ENCODE peak calls at places on chromosomes 12 and 14, in nine cellular contexts. S is pancreas, O is HepG2, Y is K562, D is DND-41, X is fibroblast of lung, I is left lung, L is IMR-90, G is spleen. M is an unnamed sample.
A peak's percentile ranks its signal among the peaks of the same experiment; 100 is the strongest.

GRCh38 chr14:102928412-102929348 is 6.2 kb downstream of the AMN start:
- DNase-seq in S (peak; percentile 43), O (no peak), Y (no peak), D (peak; percentile 85), X (peak; percentile 30), I (peak; percentile 86), L (peak; percentile 5), G (peak; percentile 94), M (peak; percentile 82)

GRCh38 chr12:98939350-98939749 is 294.3 kb downstream of the APAF1 start:
- DNase-seq in S (no peak), O (peak; percentile 2), Y (no peak), D (no peak), X (peak; percentile 63), I (no peak), L (peak; percentile 20), G (no peak), M (no peak)

GRCh38 chr12:102021540-102022246 is 40.1 kb downstream of the WASHC3 start:
- DNase-seq in S (no peak), O (no peak), Y (no peak), D (no peak), X (no peak), I (no peak), L (no peak), G (no peak), M (no peak)

GRCh38 chr12:85828576-85828975 is 7.6 kb downstream of the RASSF9 start:
- DNase-seq in S (no peak), O (no peak), Y (no peak), D (no peak), X (peak; percentile 78), I (no peak), L (no peak), G (no peak), M (no peak)

GRCh38 chr14:54503476-54503875 is 6.2 kb upstream of the CGRRF1 start:
- DNase-seq in S (no peak), O (peak; percentile 64), Y (no peak), D (no peak), X (peak; percentile 55), I (no peak), L (peak; percentile 47), G (no peak), M (no peak)

GRCh38 chr14:104792101-104792884 is 3.3 kb downstream of the AKT1 start:
- DNase-seq in S (peak; percentile 78), O (no peak), Y (no peak), D (no peak), X (no peak), I (peak; percentile 81), L (no peak), G (peak; percentile 89), M (no peak)

GRCh38 chr12:50234347-50234746 is 49.0 kb downstream of the LIMA1 start:
- DNase-seq in S (no peak), O (no peak), Y (peak; percentile 45), D (no peak), X (no peak), I (no peak), L (no peak), G (no peak), M (no peak)

GRCh38 chr12:53145383-53145782 is 35.1 kb upstream of the ZNF740 start:
- DNase-seq in S (peak; percentile 33), O (peak; percentile 84), Y (no peak), D (no peak), X (no peak), I (no peak), L (peak; percentile 42), G (no peak), M (no peak)

GRCh38 chr12:121765573-121765972 is 27.9 kb downstream of the RHOF start:
- DNase-seq in S (no peak), O (no peak), Y (peak; percentile 70), D (no peak), X (peak; percentile 94), I (no peak), L (peak; percentile 97), G (no peak), M (no peak)

GRCh38 chr12:28535216-28535615 is 345.0 kb downstream of the CCDC91 start:
- DNase-seq in S (no peak), O (no peak), Y (no peak), D (no peak), X (peak; percentile 72), I (no peak), L (peak; percentile 77), G (no peak), M (no peak)

GRCh38 chr14:34301107-34301734 is 160.8 kb downstream of the SPTSSA start:
- DNase-seq in S (peak; percentile 22), O (peak; percentile 54), Y (peak; percentile 28), D (peak; percentile 49), X (peak; percentile 37), I (no peak), L (peak; percentile 12), G (no peak), M (no peak)

GRCh38 chr12:13337786-13338185 is 141.3 kb downstream of the EMP1 start:
- DNase-seq in S (no peak), O (no peak), Y (no peak), D (no peak), X (no peak), I (no peak), L (no peak), G (no peak), M (no peak)

GRCh38 chr12:118651487-118651886 is 275.1 kb downstream of the SUDS3 start:
- DNase-seq in S (no peak), O (no peak), Y (no peak), D (no peak), X (no peak), I (no peak), L (no peak), G (no peak), M (no peak)

GRCh38 chr14:59240356-59240755 is 51.9 kb downstream of the DAAM1 start:
- DNase-seq in S (no peak), O (no peak), Y (no peak), D (no peak), X (no peak), I (no peak), L (no peak), G (no peak), M (no peak)

GRCh38 chr14:91215381-91215780 is 29.1 kb downstream of the GPR68 start:
- DNase-seq in S (no peak), O (no peak), Y (no peak), D (no peak), X (no peak), I (no peak), L (no peak), G (peak; percentile 37), M (no peak)

GRCh38 chr14:78710963-78711362 is 540.8 kb downstream of the NRXN3 start:
- DNase-seq in S (no peak), O (no peak), Y (no peak), D (no peak), X (no peak), I (no peak), L (no peak), G (no peak), M (no peak)

GRCh38 chr14:72740966-72741835 is 152.7 kb downstream of the DPF3 start:
- DNase-seq in S (no peak), O (no peak), Y (no peak), D (no peak), X (no peak), I (no peak), L (no peak), G (no peak), M (peak; percentile 21)

GRCh38 chr12:98354520-98354919 is 160.9 kb upstream of the TMPO start:
- DNase-seq in S (no peak), O (no peak), Y (no peak), D (no peak), X (peak; percentile 34), I (no peak), L (no peak), G (no peak), M (no peak)

GRCh38 chr12:6772331-6772695 is at the start of gene LAG3:
- DNase-seq in S (no peak), O (no peak), Y (no peak), D (no peak), X (no peak), I (no peak), L (no peak), G (no peak), M (no peak)
- H3K4me3 ChIP-seq in S (no peak within 1 kb of the TSS), O (no peak within 1 kb of the TSS), Y (no peak within 1 kb of the TSS), D (no peak within 1 kb of the TSS), X (no peak within 1 kb of the TSS), I (no peak within 1 kb of the TSS), L (no peak within 1 kb of the TSS), G (peak within 1 kb of the TSS; percentile 35), M (no peak within 1 kb of the TSS)

DNA sequence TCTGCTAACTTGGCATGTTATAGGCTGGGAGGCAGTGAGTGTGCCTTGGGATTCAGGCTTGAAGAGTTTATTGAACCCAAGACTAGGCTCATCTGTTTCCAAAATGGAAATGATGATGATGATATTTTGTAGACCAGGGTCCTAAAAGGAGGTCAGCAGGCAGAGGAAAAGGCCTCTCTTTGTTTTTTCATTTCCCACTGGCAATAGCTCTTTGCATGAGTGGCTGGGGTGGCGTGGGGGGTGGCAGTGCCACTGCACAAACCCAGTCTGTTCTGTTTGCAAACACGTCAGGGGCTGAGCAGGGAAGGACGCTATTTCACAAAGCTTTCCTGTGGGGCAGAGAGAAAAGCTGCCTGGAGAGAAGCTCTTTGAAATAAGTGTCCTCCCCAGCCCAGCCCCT is 72.7 kb downstream of the ZNF664 start:
- DNase-seq in S (no peak), O (no peak), Y (no peak), D (no peak), X (no peak), I (no peak), L (no peak), G (no peak), M (no peak)
- TF ChIP-seq CTCF in S (no peak), O (no peak), Y (no peak), D (no peak), X (no peak), I (no peak), L (no peak), G (no peak), M (no peak)

GRCh38 chr14:32802295-32802694 is 136.4 kb upstream of the NPAS3 start:
- DNase-seq in S (no peak), O (no peak), Y (no peak), D (no peak), X (no peak), I (no peak), L (no peak), G (no peak), M (no peak)
- H3K9me3 ChIP-seq in S (no peaks in the 10 kb centered on the region), O (peaks cover 90% of the 10 kb centered on the region), Y (no peaks in the 10 kb centered on the region), D (peaks cover 8% of the 10 kb centered on the region), X (no peaks in the 10 kb centered on the region), I (peaks cover 65% of the 10 kb centered on the region), L (no peaks in the 10 kb centered on the region), G (peaks cover 87% of the 10 kb centered on the region), M (peaks cover 62% of the 10 kb centered on the region)

GRCh38 chr12:125003021-125003420 is 9.6 kb downstream of the BRI3BP start:
- DNase-seq in S (no peak), O (no peak), Y (no peak), D (no peak), X (no peak), I (no peak), L (no peak), G (no peak), M (no peak)

GRCh38 chr12:124995200-124995961 is 1.9 kb downstream of the BRI3BP start:
- DNase-seq in S (no peak), O (no peak), Y (no peak), D (peak; percentile 25), X (no peak), I (no peak), L (no peak), G (no peak), M (no peak)

GRCh38 chr12:125001636-125002035 is 8.2 kb downstream of the BRI3BP start:
- DNase-seq in S (no peak), O (no peak), Y (no peak), D (no peak), X (no peak), I (no peak), L (no peak), G (no peak), M (no peak)

GRCh38 chr12:124994435-124994975 is 1.1 kb downstream of the BRI3BP start:
- DNase-seq in S (no peak), O (no peak), Y (no peak), D (peak; percentile 70), X (no peak), I (peak; percentile 45), L (no peak), G (peak; percentile 84), M (no peak)

GRCh38 chr12:124998705-124999104 is 5.3 kb downstream of the BRI3BP start:
- DNase-seq in S (no peak), O (no peak), Y (no peak), D (no peak), X (no peak), I (no peak), L (no peak), G (no peak), M (no peak)
- H3K4me3 ChIP-seq in S (no peak overlapping the region), O (no peak overlapping the region), Y (no peak overlapping the region), D (no peak overlapping the region), X (no peak overlapping the region), I (no peak overlapping the region), L (no peak overlapping the region), G (no peak overlapping the region), M (no peak overlapping the region)

M was measured in ascending aorta.